ENCODE peak calls at places on chromosomes 16 and 17, in six cellular contexts. O, Y, U, A, Q and D are unnamed samples.

GRCh38 chr16:28473714-28474265 is 1.7 kb upstream of the NPIPB7 start:
- DNase-seq in Q (no peak), Y (no peak), A (no peak), U (no peak), O (no peak), D (no peak)

GRCh38 chr17:2736956-2737355 is 12.5 kb downstream of the CCDC92B start:
- DNase-seq in O (no peak), U (no peak), Q (no peak), Y (no peak), A (no peak), D (no peak)

GRCh38 chr17:28747046-28747691 is 3.4 kb downstream of the TRAF4 start:
- DNase-seq in Y (no peak), U (no peak), Q (no peak), O (no peak), A (no peak), D (peak)

GRCh38 chr17:53626286-53626685 is 196.4 kb upstream of the KIF2B start:
- DNase-seq in Y (no peak), A (no peak), O (no peak), U (peak), Q (no peak), D (no peak)

GRCh38 chr16:119835-120234 is 18.6 kb downstream of the NPRL3 start:
- DNase-seq in O (no peak), Q (no peak), Y (no peak), A (no peak), U (no peak), D (no peak)

GRCh38 chr17:2893422-2893914 is 97.2 kb downstream of the RAP1GAP2 start:
- DNase-seq in Q (no peak), A (no peak), O (no peak), Y (no peak), U (peak), D (no peak)

GRCh38 chr16:3119286-3119685 is 6.9 kb downstream of the ZNF205 start:
- DNase-seq in A (no peak), O (no peak), Y (no peak), Q (no peak), U (no peak), D (no peak)

GRCh38 chr17:2207815-2208515 is 95.6 kb downstream of the SMG6 start:
- DNase-seq in A (peak), Y (no peak), U (no peak), Q (no peak), O (no peak), D (no peak)

GRCh38 chr17:63529711-63530556 is 6.8 kb downstream of the KCNH6 start:
- DNase-seq in O (no peak), Y (no peak), A (no peak), U (no peak), Q (no peak), D (no peak)

GRCh38 chr17:5049314-5049819 is 14.1 kb upstream of the SLC52A1 start:
- DNase-seq in U (no peak), A (no peak), Y (peak), Q (no peak), O (no peak), D (peak)

GRCh38 chr17:57515662-57516211 is 229.4 kb downstream of the CCDC182 start:
- DNase-seq in O (no peak), Q (no peak), U (no peak), Y (no peak), A (no peak), D (peak)

GRCh38 chr17:58319181-58320162 is 9.1 kb downstream of the TSPOAP1 start:
- DNase-seq in O (no peak), U (no peak), Y (no peak), Q (no peak), A (no peak), D (no peak)

GRCh38 chr17:80762076-80762475 is 217.4 kb downstream of the RPTOR start:
- DNase-seq in Q (no peak), Y (no peak), O (no peak), U (no peak), A (no peak), D (no peak)

GRCh38 chr17:19410875-19411291 is at the start of gene RNF112:
- DNase-seq in U (peak), Q (no peak), Y (no peak), A (no peak), O (no peak), D (no peak)

GRCh38 chr16:85490971-85491771 is 122.0 kb upstream of the GSE1 start:
- DNase-seq in U (no peak), O (no peak), Q (no peak), A (no peak), Y (peak), D (no peak)

GRCh38 chr16:85494315-85494714 is 118.8 kb upstream of the GSE1 start:
- DNase-seq in A (no peak), O (no peak), Y (no peak), U (no peak), Q (no peak), D (no peak)

GRCh38 chr16:85490407-85490806 is 122.7 kb upstream of the GSE1 start:
- DNase-seq in Y (no peak), U (no peak), Q (no peak), O (no peak), A (no peak), D (no peak)

GRCh38 chr16:85491798-85492616 is 121.1 kb upstream of the GSE1 start:
- DNase-seq in A (peak), U (peak), O (peak), Q (no peak), Y (no peak), D (no peak)

GRCh38 chr16:85492617-85492957 is 120.5 kb upstream of the GSE1 start:
- DNase-seq in Q (no peak), A (no peak), Y (no peak), U (no peak), O (no peak), D (no peak)
- H3K27ac ChIP-seq in Q (no peak), A (peak), Y (no peak), U (no peak), O (peak), D (no peak)

DNA sequence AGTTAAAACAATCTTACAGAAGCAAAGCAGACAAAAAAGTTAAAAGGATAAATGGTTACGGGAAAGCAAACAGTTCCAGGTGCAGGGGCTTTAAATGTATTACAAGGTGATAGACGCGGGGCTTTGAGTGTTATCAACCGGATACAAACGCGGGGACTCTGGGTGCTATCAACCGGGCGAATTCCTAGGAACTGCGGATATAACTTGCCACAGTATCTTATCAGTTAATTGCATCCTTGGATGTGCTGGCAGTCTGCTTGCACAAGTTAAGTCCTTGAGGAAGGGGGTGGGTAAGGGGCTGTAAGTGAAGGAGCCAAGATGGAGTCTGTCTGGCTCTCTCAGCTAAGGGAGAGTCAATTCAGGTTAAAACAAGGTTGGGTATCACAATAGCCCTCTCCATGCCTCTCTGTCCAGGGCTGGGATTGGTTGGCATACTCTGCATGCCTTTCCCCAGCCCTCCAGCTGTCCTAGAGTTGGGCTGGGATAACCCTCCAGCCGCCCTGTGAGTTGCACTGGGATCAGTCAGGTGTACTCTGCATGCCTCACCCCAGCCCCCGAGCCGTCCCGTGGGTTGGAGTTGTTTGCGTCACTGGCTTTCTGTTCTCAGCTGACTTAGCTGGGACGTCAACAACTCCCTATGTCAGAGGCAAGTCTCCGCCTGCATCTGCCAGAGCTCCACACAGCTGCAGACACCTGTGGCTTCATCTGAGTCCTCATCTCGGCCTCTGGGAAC is 40.9 kb downstream of the TMEM235 start:
- DNase-seq in O (peak), Y (no peak), A (peak), Q (peak), U (peak), D (no peak)
- H3K27ac ChIP-seq in O (no peak), Y (peak), A (peak), Q (no peak), U (no peak), D (no peak)

GRCh38 chr16:30352488-30353401 is 2.4 kb downstream of the CD2BP2 start:
- DNase-seq in U (no peak), O (no peak), Y (no peak), A (no peak), Q (no peak), D (no peak)

GRCh38 chr16:30355144-30355953 is at the start of gene CD2BP2:
- DNase-seq in U (peak), Y (peak), Q (peak), A (peak), O (peak), D (peak)

GRCh38 chr16:30354423-30355143 is 525 bp downstream of the CD2BP2 start:
- DNase-seq in U (peak), O (no peak), Y (no peak), Q (no peak), A (peak), D (peak)

GRCh38 chr16:30351586-30352419 is 3.3 kb downstream of the CD2BP2 start:
- DNase-seq in Q (peak), U (peak), A (no peak), Y (no peak), O (peak), D (peak)

GRCh38 chr16:30353438-30354129 is 1.5 kb downstream of the CD2BP2 start:
- DNase-seq in Q (no peak), U (no peak), O (no peak), A (no peak), Y (no peak), D (no peak)
- H3K27ac ChIP-seq in Q (no peak), U (peak), O (peak), A (no peak), Y (no peak), D (no peak)

GRCh38 chr17:45143767-45144198 is 4.5 kb upstream of the HEXIM1 start:
- DNase-seq in Y (peak), O (peak), U (peak), Q (peak), A (no peak), D (no peak)
- H3K27ac ChIP-seq in Y (no peak), O (peak), U (peak), Q (peak), A (no peak), D (no peak)

GRCh38 chr17:78818152-78818846 is 22.3 kb downstream of the USP36 start:
- DNase-seq in U (no peak), O (no peak), Q (no peak), Y (no peak), A (no peak), D (no peak)
- H3K27ac ChIP-seq in U (no peak), O (no peak), Q (no peak), Y (peak), A (no peak), D (peak)

GRCh38 chr16:15041260-15042011 is 14.4 kb downstream of the NTAN1 start:
- DNase-seq in O (peak), A (no peak), Q (peak), Y (no peak), U (peak), D (no peak)
- H3K27ac ChIP-seq in O (no peak), A (no peak), Q (no peak), Y (no peak), U (peak), D (no peak)